ENCODE peak calls at places on chromosome 7, in eight cellular contexts. One of them, this sample, is unnamed.

GRCh38 chr7:113804475-113805130 is 114.2 kb downstream of the PPP1R3A start:
- DNase-seq in HCT116: no peak
- DNase-seq in heart left ventricle: no peak
- DNase-seq in left ventricle myocardium inferior: no peak
- DNase-seq in BJ: no peak
- DNase-seq in brain microvascular endothelial cell: no peak
- DNase-seq in fibroblast of villous mesenchyme: no peak
- DNase-seq in A549: no peak
- DNase-seq in this sample: no peak

GRCh38 chr7:90726120-90726519 is 130.0 kb downstream of the CDK14 start:
- DNase-seq in HCT116: no peak
- DNase-seq in heart left ventricle: no peak
- DNase-seq in left ventricle myocardium inferior: no peak
- DNase-seq in brain microvascular endothelial cell: no peak
- DNase-seq in BJ: no peak
- DNase-seq in fibroblast of villous mesenchyme: peak; percentile 25
- DNase-seq in A549: no peak
- DNase-seq in this sample: no peak

GRCh38 chr7:136348542-136348941 is 371.4 kb upstream of the MTPN start:
- DNase-seq in left ventricle myocardium inferior: peak; percentile 34
- DNase-seq in HCT116: no peak
- DNase-seq in fibroblast of villous mesenchyme: no peak
- DNase-seq in brain microvascular endothelial cell: no peak
- DNase-seq in heart left ventricle: peak; percentile 87
- DNase-seq in BJ: no peak
- DNase-seq in A549: no peak
- DNase-seq in this sample: no peak

GRCh38 chr7:27526991-27527722 is 135.5 kb downstream of the HIBADH start:
- DNase-seq in fibroblast of villous mesenchyme: peak; percentile 53
- DNase-seq in HCT116: no peak
- DNase-seq in left ventricle myocardium inferior: no peak
- DNase-seq in BJ: no peak
- DNase-seq in A549: no peak
- DNase-seq in heart left ventricle: no peak
- DNase-seq in brain microvascular endothelial cell: no peak
- DNase-seq in this sample: no peak

GRCh38 chr7:155844019-155844453 is 31.8 kb upstream of the SHH start:
- DNase-seq in brain microvascular endothelial cell: no peak
- DNase-seq in HCT116: no peak
- DNase-seq in A549: peak; percentile 49
- DNase-seq in heart left ventricle: no peak
- DNase-seq in BJ: no peak
- DNase-seq in left ventricle myocardium inferior: no peak
- DNase-seq in fibroblast of villous mesenchyme: no peak
- DNase-seq in this sample: no peak

GRCh38 chr7:142391191-142391992 is 133.5 kb upstream of the PRSS58 start:
- DNase-seq in A549: no peak
- DNase-seq in left ventricle myocardium inferior: no peak
- DNase-seq in HCT116: peak; percentile 23
- DNase-seq in brain microvascular endothelial cell: peak; percentile 12
- DNase-seq in heart left ventricle: no peak
- DNase-seq in BJ: no peak
- DNase-seq in fibroblast of villous mesenchyme: peak; percentile 18
- DNase-seq in this sample: peak; percentile 8

GRCh38 chr7:142855401-142855743 is 496 bp downstream of the EPHB6 start:
- DNase-seq in heart left ventricle: no peak
- DNase-seq in brain microvascular endothelial cell: no peak
- DNase-seq in fibroblast of villous mesenchyme: peak; percentile 10
- DNase-seq in BJ: no peak
- DNase-seq in A549: no peak
- DNase-seq in HCT116: no peak
- DNase-seq in left ventricle myocardium inferior: no peak
- DNase-seq in this sample: peak; percentile 7

GRCh38 chr7:118352854-118353453 is 128.4 kb downstream of the ANKRD7 start:
- DNase-seq in A549: no peak
- DNase-seq in brain microvascular endothelial cell: no peak
- DNase-seq in fibroblast of villous mesenchyme: peak; percentile 23
- DNase-seq in left ventricle myocardium inferior: no peak
- DNase-seq in BJ: no peak
- DNase-seq in HCT116: peak; percentile 52
- DNase-seq in heart left ventricle: no peak
- DNase-seq in this sample: peak; percentile 1

GRCh38 chr7:1056785-1057410 is 12.6 kb downstream of the GPR146 start:
- DNase-seq in HCT116: no peak
- DNase-seq in left ventricle myocardium inferior: no peak
- DNase-seq in BJ: no peak
- DNase-seq in fibroblast of villous mesenchyme: no peak
- DNase-seq in brain microvascular endothelial cell: no peak
- DNase-seq in heart left ventricle: no peak
- DNase-seq in A549: no peak
- DNase-seq in this sample: no peak

GRCh38 chr7:13132314-13132713 is 444.9 kb downstream of the ARL4A start:
- DNase-seq in HCT116: no peak
- DNase-seq in brain microvascular endothelial cell: no peak
- DNase-seq in heart left ventricle: no peak
- DNase-seq in left ventricle myocardium inferior: no peak
- DNase-seq in fibroblast of villous mesenchyme: no peak
- DNase-seq in A549: no peak
- DNase-seq in BJ: no peak
- DNase-seq in this sample: no peak

GRCh38 chr7:155467846-155468821 is 10.2 kb downstream of the EN2 start:
- DNase-seq in A549: no peak
- DNase-seq in brain microvascular endothelial cell: no peak
- DNase-seq in left ventricle myocardium inferior: no peak
- DNase-seq in fibroblast of villous mesenchyme: no peak
- DNase-seq in BJ: no peak
- DNase-seq in HCT116: no peak
- DNase-seq in heart left ventricle: no peak
- DNase-seq in this sample: no peak

GRCh38 chr7:120480930-120481329 is 208.0 kb downstream of the KCND2 start:
- DNase-seq in brain microvascular endothelial cell: no peak
- DNase-seq in left ventricle myocardium inferior: no peak
- DNase-seq in A549: no peak
- DNase-seq in fibroblast of villous mesenchyme: no peak
- DNase-seq in heart left ventricle: no peak
- DNase-seq in BJ: no peak
- DNase-seq in HCT116: no peak
- DNase-seq in this sample: no peak

GRCh38 chr7:140350056-140350455 is 48.3 kb downstream of the SLC37A3 start:
- DNase-seq in heart left ventricle: no peak
- DNase-seq in fibroblast of villous mesenchyme: no peak
- DNase-seq in brain microvascular endothelial cell: no peak
- DNase-seq in left ventricle myocardium inferior: no peak
- DNase-seq in A549: no peak
- DNase-seq in HCT116: no peak
- DNase-seq in BJ: no peak
- DNase-seq in this sample: no peak

GRCh38 chr7:140345426-140345825 is 52.9 kb downstream of the SLC37A3 start:
- DNase-seq in BJ: no peak
- DNase-seq in HCT116: no peak
- DNase-seq in A549: no peak
- DNase-seq in brain microvascular endothelial cell: no peak
- DNase-seq in left ventricle myocardium inferior: no peak
- DNase-seq in fibroblast of villous mesenchyme: no peak
- DNase-seq in heart left ventricle: no peak
- DNase-seq in this sample: no peak

GRCh38 chr7:140347218-140347617 is 51.1 kb downstream of the SLC37A3 start:
- DNase-seq in A549: no peak
- DNase-seq in left ventricle myocardium inferior: no peak
- DNase-seq in fibroblast of villous mesenchyme: no peak
- DNase-seq in heart left ventricle: no peak
- DNase-seq in HCT116: no peak
- DNase-seq in BJ: no peak
- DNase-seq in brain microvascular endothelial cell: no peak
- DNase-seq in this sample: no peak

GRCh38 chr7:140348161-140348849 is 50.0 kb downstream of the SLC37A3 start:
- DNase-seq in heart left ventricle: no peak
- DNase-seq in brain microvascular endothelial cell: no peak
- DNase-seq in A549: no peak
- DNase-seq in HCT116: no peak
- DNase-seq in BJ: peak; percentile 44
- DNase-seq in fibroblast of villous mesenchyme: peak; percentile 77
- DNase-seq in left ventricle myocardium inferior: no peak
- DNase-seq in this sample: peak; percentile 36

DNA sequence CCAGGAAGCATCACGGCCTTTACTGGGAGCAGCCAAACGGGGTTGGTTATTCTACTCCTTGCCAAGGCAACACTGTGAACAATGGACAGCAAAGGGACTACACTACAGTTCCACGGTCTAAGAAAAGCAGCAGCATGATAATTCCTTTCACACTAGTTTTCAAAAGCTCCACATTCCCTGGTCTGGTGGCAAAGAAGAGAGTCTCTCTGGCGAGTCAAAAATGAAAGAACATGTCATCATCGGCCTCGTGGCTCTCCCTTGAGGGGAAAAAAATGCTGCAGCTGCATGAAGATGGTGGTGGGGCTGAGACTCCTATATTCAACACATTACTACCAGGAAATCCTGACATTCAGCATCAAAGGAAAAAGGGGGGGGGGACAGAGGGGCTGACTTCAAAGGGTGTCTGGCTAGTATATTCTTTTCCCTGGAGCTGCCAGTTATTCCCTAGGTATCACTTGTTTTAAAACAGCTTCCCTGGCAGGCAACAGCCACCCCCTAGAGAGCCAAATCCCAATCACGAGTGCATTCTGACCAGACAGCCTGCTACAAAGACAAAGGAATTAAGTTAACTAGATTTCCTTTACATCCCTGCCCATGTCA is 49.1 kb downstream of the SLC37A3 start:
- DNase-seq in HCT116: no peak
- DNase-seq in brain microvascular endothelial cell: peak; percentile 12
- DNase-seq in A549: no peak
- DNase-seq in fibroblast of villous mesenchyme: peak; percentile 43
- DNase-seq in heart left ventricle: no peak
- DNase-seq in BJ: no peak
- DNase-seq in left ventricle myocardium inferior: no peak
- DNase-seq in this sample: peak; percentile 60
- H3K4me3 ChIP-seq in HCT116: no peak overlapping the region
- H3K4me3 ChIP-seq in brain microvascular endothelial cell: no peak overlapping the region
- H3K4me3 ChIP-seq in A549: no peak overlapping the region
- H3K4me3 ChIP-seq in fibroblast of villous mesenchyme: no peak overlapping the region
- H3K4me3 ChIP-seq in heart left ventricle: peak overlapping the region; percentile 15
- H3K4me3 ChIP-seq in BJ: no peak overlapping the region
- H3K4me3 ChIP-seq in left ventricle myocardium inferior: peak overlapping the region; percentile 30
- H3K4me3 ChIP-seq in this sample: no peak overlapping the region

DNA sequence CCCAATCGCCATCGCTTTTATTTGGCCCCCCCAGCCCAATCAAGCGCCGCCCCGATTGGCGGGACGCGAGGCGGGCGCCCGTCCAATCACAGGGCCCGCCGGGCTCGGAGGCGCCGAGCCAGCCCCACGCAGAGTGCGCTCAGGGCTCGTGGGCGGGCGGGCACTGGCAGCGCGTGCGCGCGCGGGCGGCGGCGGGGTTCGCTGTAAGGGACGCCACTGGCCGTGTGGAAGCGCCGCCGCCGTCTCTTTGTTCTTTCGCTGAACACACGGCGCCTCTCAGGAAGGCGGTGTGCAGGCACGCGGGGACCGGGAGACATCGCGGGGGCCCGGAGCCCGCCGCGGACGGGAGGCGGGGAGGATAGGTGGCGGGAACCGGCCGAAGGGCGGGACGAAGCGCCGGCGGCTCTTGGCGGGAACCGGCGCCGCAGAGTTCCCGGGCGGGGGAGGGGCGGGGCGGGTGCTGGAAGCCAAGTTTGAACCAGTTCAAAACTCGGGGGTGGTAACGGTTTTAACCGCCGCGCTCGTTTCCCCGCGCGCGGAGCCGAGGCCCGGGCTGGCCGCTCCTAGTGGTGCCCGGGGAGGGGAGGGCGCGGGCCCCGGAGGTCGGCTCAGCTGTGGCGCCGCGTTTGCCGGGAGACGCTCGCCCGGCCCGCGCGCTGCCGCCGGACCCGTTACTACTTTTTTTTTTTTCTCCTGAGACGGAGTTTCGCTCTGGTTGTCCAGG is 370 bp upstream of the EZH2 start:
- DNase-seq in brain microvascular endothelial cell: peak; percentile 77
- DNase-seq in BJ: peak; percentile 39
- DNase-seq in heart left ventricle: peak; percentile 93
- DNase-seq in fibroblast of villous mesenchyme: peak; percentile 91
- DNase-seq in HCT116: peak; percentile 74
- DNase-seq in left ventricle myocardium inferior: peak; percentile 93
- DNase-seq in A549: peak; percentile 94
- DNase-seq in this sample: peak; percentile 89
- H3K4me3 ChIP-seq in brain microvascular endothelial cell: peak overlapping the region; percentile 74
- H3K4me3 ChIP-seq in BJ: peak overlapping the region; percentile 73
- H3K4me3 ChIP-seq in heart left ventricle: peak overlapping the region; percentile 88
- H3K4me3 ChIP-seq in fibroblast of villous mesenchyme: peak overlapping the region; percentile 91
- H3K4me3 ChIP-seq in HCT116: peak overlapping the region; percentile 78
- H3K4me3 ChIP-seq in left ventricle myocardium inferior: peak overlapping the region; percentile 97
- H3K4me3 ChIP-seq in A549: peak overlapping the region; percentile 90
- H3K4me3 ChIP-seq in this sample: peak overlapping the region; percentile 76

DNA sequence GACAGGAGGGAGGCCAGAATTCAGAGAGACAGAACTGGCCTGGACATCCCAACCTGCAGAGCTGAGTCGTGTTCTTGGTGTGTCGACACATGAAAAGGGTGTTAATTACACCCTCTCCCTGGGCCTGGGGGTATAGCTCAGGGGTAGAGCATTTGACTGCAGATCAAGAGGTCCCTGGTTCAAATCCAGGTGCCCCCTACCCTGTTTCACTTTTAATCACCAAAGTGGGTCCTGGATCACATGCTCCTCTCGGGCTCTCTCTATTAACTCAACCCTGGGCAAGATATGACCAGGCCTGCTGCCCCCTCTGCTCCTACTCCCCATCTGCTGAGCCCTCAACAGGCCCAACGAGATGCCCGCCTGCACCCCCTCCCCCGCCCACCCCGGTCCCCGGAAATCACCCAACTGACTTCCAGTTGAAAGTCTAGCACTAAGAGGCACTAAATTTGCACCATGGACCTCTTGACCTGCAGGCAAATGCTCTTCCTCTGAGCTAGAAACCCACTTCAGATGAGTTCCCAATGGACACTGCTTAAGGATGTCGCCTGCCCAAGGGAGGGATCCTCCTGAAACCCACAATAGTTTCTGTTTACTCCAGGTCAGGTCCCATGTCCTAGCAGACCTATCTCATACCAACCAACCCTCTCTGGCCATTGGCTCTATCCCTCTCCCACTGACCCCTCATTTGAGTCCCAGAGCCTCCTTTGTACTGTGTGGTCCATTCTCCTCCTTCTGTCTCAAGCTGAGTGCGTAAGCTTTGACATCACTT is 137.6 kb downstream of the ZNF467 start:
- DNase-seq in BJ: no peak
- DNase-seq in HCT116: no peak
- DNase-seq in left ventricle myocardium inferior: no peak
- DNase-seq in brain microvascular endothelial cell: no peak
- DNase-seq in A549: peak; percentile 19
- DNase-seq in fibroblast of villous mesenchyme: peak; percentile 1
- DNase-seq in heart left ventricle: no peak
- DNase-seq in this sample: no peak
- H3K4me3 ChIP-seq in BJ: no peak overlapping the region
- H3K4me3 ChIP-seq in HCT116: no peak overlapping the region
- H3K4me3 ChIP-seq in left ventricle myocardium inferior: no peak overlapping the region
- H3K4me3 ChIP-seq in brain microvascular endothelial cell: no peak overlapping the region
- H3K4me3 ChIP-seq in A549: no peak overlapping the region
- H3K4me3 ChIP-seq in fibroblast of villous mesenchyme: no peak overlapping the region
- H3K4me3 ChIP-seq in heart left ventricle: no peak overlapping the region
- H3K4me3 ChIP-seq in this sample: no peak overlapping the region

DNA sequence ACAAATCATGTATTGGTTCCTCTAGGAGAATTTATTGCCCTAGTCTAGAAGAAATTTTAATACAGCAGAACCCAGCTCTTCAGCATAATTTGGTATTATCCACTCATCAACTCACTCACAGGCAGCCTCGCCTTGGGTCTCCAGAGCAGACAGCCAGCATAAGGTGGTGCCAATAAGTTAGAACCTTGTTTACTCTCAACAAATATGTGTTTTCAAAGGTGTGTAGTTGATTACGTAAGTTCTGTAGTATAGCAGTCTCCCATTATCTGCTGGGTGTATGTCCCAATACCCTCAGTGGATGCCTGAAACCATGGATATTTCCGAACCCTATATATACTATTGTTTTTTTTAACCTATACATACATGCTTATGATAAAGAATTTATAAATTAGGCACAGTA is 522.5 kb upstream of the LRRN3 start:
- DNase-seq in BJ: no peak
- DNase-seq in A549: no peak
- DNase-seq in left ventricle myocardium inferior: no peak
- DNase-seq in fibroblast of villous mesenchyme: no peak
- DNase-seq in heart left ventricle: no peak
- DNase-seq in brain microvascular endothelial cell: no peak
- DNase-seq in HCT116: no peak
- DNase-seq in this sample: no peak
- H3K4me3 ChIP-seq in BJ: no peak overlapping the region
- H3K4me3 ChIP-seq in A549: no peak overlapping the region
- H3K4me3 ChIP-seq in left ventricle myocardium inferior: no peak overlapping the region
- H3K4me3 ChIP-seq in fibroblast of villous mesenchyme: no peak overlapping the region
- H3K4me3 ChIP-seq in heart left ventricle: no peak overlapping the region
- H3K4me3 ChIP-seq in brain microvascular endothelial cell: no peak overlapping the region
- H3K4me3 ChIP-seq in HCT116: no peak overlapping the region
- H3K4me3 ChIP-seq in this sample: no peak overlapping the region

This sample was measured in cardiac fibroblast.